ENCODE peak calls at places on chromosomes 2 and 18, in six cellular contexts. F, O, L, S, T and Y are unnamed samples.

GRCh38 chr2:188524519-188525113 is 232.9 kb downstream of the GULP1 start:
- DNase-seq in F (no peak), T (peak; percentile 25), S (no peak), L (peak; percentile 75), O (peak; percentile 18), Y (peak; percentile 62)

GRCh38 chr18:73717570-73717969 is 430.1 kb downstream of the FBXO15 start:
- DNase-seq in L (peak; percentile 64), S (no peak), T (no peak), O (no peak), F (no peak), Y (peak; percentile 59)

GRCh38 chr2:28666496-28667184 is 85.0 kb upstream of the PPP1CB start:
- DNase-seq in O (no peak), S (no peak), T (no peak), F (peak; percentile 70), L (no peak), Y (no peak)

GRCh38 chr2:164369416-164369815 is 251.9 kb downstream of the GRB14 start:
- DNase-seq in F (no peak), T (no peak), O (no peak), S (no peak), L (no peak), Y (no peak)

GRCh38 chr2:42767899-42768705 is 4.2 kb upstream of the OXER1 start:
- DNase-seq in F (no peak), T (no peak), L (no peak), S (no peak), O (no peak), Y (no peak)

GRCh38 chr18:66754335-66754734 is 150.4 kb upstream of the CDH19 start:
- DNase-seq in L (no peak), S (no peak), T (no peak), O (no peak), F (no peak), Y (no peak)

GRCh38 chr2:73279852-73280251 is 4.4 kb downstream of the FBXO41 start:
- DNase-seq in O (no peak), L (no peak), T (no peak), S (no peak), F (no peak), Y (no peak)

GRCh38 chr2:9543557-9543956 is 12.1 kb downstream of the ADAM17 start:
- DNase-seq in O (no peak), L (no peak), T (no peak), S (no peak), F (no peak), Y (no peak)

GRCh38 chr2:65300134-65300771 is 72.6 kb downstream of the ACTR2 start:
- DNase-seq in S (no peak), T (peak; percentile 88), O (no peak), L (peak; percentile 65), F (peak; percentile 90), Y (peak; percentile 85)

GRCh38 chr2:43030551-43031025 is 195.8 kb downstream of the ZFP36L2 start:
- DNase-seq in F (peak; percentile 19), O (no peak), L (no peak), T (no peak), S (no peak), Y (no peak)

GRCh38 chr18:77761332-77761731 is 511.7 kb downstream of the GALR1 start:
- DNase-seq in O (no peak), L (no peak), S (no peak), F (no peak), T (no peak), Y (no peak)

GRCh38 chr18:10405014-10405493 is 49.4 kb upstream of the APCDD1 start:
- DNase-seq in T (no peak), F (no peak), S (no peak), O (no peak), L (no peak), Y (no peak)

GRCh38 chr2:64681479-64681967 is 27.8 kb upstream of the SERTAD2 start:
- DNase-seq in O (no peak), F (no peak), L (no peak), T (no peak), S (no peak), Y (no peak)

GRCh38 chr2:120859814-120860578 is 124.3 kb downstream of the GLI2 start:
- DNase-seq in O (no peak), F (no peak), S (no peak), T (peak; percentile 14), L (no peak), Y (no peak)

GRCh38 chr2:15913146-15913545 is 27.2 kb upstream of the MYCN start:
- DNase-seq in S (no peak), F (no peak), L (no peak), T (no peak), O (no peak), Y (no peak)

GRCh38 chr2:41994177-41994576 is 53.6 kb upstream of the PKDCC start:
- DNase-seq in S (no peak), F (no peak), O (no peak), L (no peak), T (no peak), Y (peak; percentile 73)

GRCh38 chr2:127226132-127226519 is 6.0 kb upstream of the CYP27C1 start:
- DNase-seq in T (no peak), O (no peak), L (no peak), S (no peak), F (no peak), Y (no peak)

GRCh38 chr2:171180229-171180937 is 19.7 kb upstream of the TLK1 start:
- DNase-seq in O (no peak), S (no peak), T (no peak), L (no peak), F (no peak), Y (no peak)

GRCh38 chr18:45772081-45772480 is 48.1 kb downstream of the SLC14A1 start:
- DNase-seq in O (no peak), F (no peak), S (no peak), L (no peak), T (no peak), Y (no peak)

GRCh38 chr2:186639939-186640338 is 50.1 kb downstream of the ITGAV start:
- DNase-seq in S (no peak), L (no peak), T (no peak), F (no peak), O (no peak), Y (no peak)

GRCh38 chr2:135954020-135954628 is 31.3 kb downstream of the DARS1 start:
- DNase-seq in L (no peak), T (no peak), F (no peak), S (no peak), O (no peak), Y (no peak)

GRCh38 chr18:54023471-54023870 is 201.0 kb downstream of the MBD2 start:
- DNase-seq in S (no peak), L (peak; percentile 51), T (no peak), O (no peak), F (no peak), Y (peak; percentile 10)

GRCh38 chr2:26170795-26171194 is 2.1 kb upstream of the GAREM2 start:
- DNase-seq in S (no peak), O (no peak), F (no peak), T (no peak), L (no peak), Y (no peak)

GRCh38 chr2:186497928-186498327 is 11.9 kb downstream of the ZC3H15 start:
- DNase-seq in L (no peak), T (no peak), O (no peak), S (no peak), F (no peak), Y (no peak)

GRCh38 chr18:73006331-73006730 is 138.5 kb upstream of the NETO1 start:
- DNase-seq in F (no peak), T (no peak), L (no peak), O (no peak), S (no peak), Y (no peak)